ENCODE peak calls at places on chromosome 1, in seven cellular contexts. O is AG04449, S is brain microvascular endothelial cell, B is PC-3, C is spleen, Z is HepG2, I is fibroblast of villous mesenchyme. E is an unnamed sample.

GRCh38 chr1:58814251-58815068 is 30.6 kb upstream of the JUN start:
- DNase-seq in C (peak; percentile 90), O (no peak), S (peak; percentile 52), I (no peak), Z (no peak), B (peak; percentile 76), E (no peak)

GRCh38 chr1:46719689-46720088 is 775 bp upstream of the EFCAB14 start:
- DNase-seq in S (no peak), Z (no peak), B (peak; percentile 53), C (no peak), I (peak; percentile 7), O (no peak), E (no peak)

GRCh38 chr1:164495915-164496314 is 63.1 kb upstream of the PBX1 start:
- DNase-seq in O (no peak), Z (no peak), S (no peak), C (no peak), I (no peak), B (no peak), E (no peak)

GRCh38 chr1:201885531-201886075 is 3.1 kb upstream of the SHISA4 start:
- DNase-seq in I (peak; percentile 42), C (peak; percentile 39), Z (no peak), S (no peak), B (peak; percentile 46), O (no peak), E (peak; percentile 76)

GRCh38 chr1:36142121-36142520 is 7.2 kb downstream of the TRAPPC3 start:
- DNase-seq in Z (no peak), O (no peak), C (no peak), S (no peak), I (no peak), B (no peak), E (no peak)

GRCh38 chr1:2105781-2106524 is 55.7 kb downstream of the PRKCZ start:
- DNase-seq in I (no peak), S (no peak), O (no peak), B (no peak), C (no peak), Z (no peak), E (no peak)

GRCh38 chr1:121471517-121471916 is 286.7 kb downstream of the SRGAP2C start:
- DNase-seq in C (no peak), B (no peak), S (no peak), O (no peak), Z (no peak), I (no peak), E (no peak)

GRCh38 chr1:202286622-202287097 is 55.1 kb downstream of the UBE2T start:
- DNase-seq in Z (peak; percentile 59), S (no peak), B (peak; percentile 68), I (peak; percentile 70), O (no peak), C (peak; percentile 76), E (peak; percentile 30)

GRCh38 chr1:220927442-220927841 is 48.2 kb downstream of the HLX start:
- DNase-seq in I (no peak), Z (no peak), S (no peak), O (no peak), B (no peak), C (no peak), E (no peak)

GRCh38 chr1:84402060-84402459 is 3.8 kb downstream of the DNASE2B start:
- DNase-seq in O (no peak), Z (no peak), B (peak; percentile 68), C (no peak), S (no peak), I (no peak), E (peak; percentile 54)

GRCh38 chr1:229590119-229590518 is 31.6 kb upstream of the ABCB10 start:
- DNase-seq in S (no peak), Z (no peak), C (no peak), I (no peak), B (no peak), O (no peak), E (no peak)

GRCh38 chr1:197145451-197146029 is 929 bp downstream of the ASPM start:
- DNase-seq in C (no peak), O (no peak), S (no peak), I (no peak), B (no peak), Z (no peak), E (no peak)

DNA sequence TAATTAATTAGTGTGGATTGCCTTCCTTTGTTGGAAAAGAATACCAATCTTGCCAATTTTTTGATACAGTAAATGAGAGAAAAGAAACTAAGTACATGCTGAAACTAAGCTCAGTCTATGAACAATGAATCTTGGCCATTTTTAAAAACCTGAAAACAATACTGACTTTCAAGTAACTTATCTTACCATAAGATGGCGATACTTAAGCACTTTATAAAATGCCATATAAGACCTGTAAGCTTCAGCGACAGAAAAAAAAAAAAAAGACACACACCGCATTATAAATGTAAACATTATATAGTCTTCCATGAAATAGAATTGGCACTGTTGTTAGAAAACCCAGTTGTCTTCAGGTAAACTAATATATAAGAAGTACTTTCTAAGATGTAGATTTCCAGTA is 3.0 kb downstream of the OLFM3 start:
- DNase-seq in S (no peak), C (no peak), B (peak; percentile 22), I (no peak), Z (no peak), O (no peak), E (no peak)
- TF ChIP-seq CTCF in S (no peak), C (no peak), B (peak; percentile 49), I (no peak), Z (no peak), O (no peak), E (no peak)

DNA sequence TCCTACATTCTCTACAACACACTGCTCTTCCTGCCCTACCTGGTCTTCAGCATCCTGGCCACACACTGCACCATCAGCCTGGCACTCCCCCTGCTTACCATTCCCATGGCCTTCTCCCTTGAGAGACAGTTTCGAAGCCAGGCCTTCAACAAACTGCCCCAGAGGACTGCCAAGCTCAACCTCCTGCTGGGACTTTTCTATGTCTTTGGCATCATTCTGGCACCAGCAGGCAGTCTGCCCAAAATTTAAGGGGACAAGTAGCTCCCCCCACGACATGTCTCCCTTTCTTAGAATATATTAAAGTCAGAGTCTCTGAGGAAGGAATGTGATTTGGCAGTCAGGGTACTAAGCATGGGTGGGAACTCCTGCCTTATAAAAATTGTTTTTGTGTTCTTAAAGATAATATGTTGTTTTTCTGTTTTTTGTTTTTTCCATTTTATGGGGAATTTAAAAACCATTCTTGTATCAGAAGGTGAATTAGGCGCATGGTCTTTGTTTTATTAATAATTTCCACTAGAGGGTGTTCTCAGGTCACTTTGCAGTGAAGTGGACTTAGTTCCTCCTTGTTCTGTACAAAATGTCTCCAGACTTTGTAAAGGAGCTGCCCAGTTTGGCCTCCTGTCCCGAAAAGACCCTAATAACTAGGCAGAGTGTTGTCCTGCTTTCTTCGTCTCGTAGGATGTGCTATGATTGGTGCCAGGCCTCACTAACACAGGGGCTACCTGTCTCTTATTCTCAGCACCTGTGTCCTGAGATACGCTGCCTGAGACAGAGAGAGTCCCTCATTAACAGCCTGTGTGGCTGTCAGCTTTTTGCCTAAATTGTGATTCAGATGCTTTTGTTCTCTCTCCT is 13.1 kb downstream of the UBIAD1 start:
- DNase-seq in B (peak; percentile 30), S (no peak), O (no peak), C (no peak), I (peak; percentile 20), Z (no peak), E (no peak)
- TF ChIP-seq CTCF in B (peak; percentile 56), S (no peak), O (peak; percentile 10), C (no peak), I (peak; percentile 17), Z (peak; percentile 17), E (no peak)

GRCh38 chr1:31398246-31398645 is 14.8 kb upstream of the SERINC2 start:
- DNase-seq in O (no peak), S (no peak), I (no peak), B (no peak), Z (no peak), C (no peak), E (no peak)

GRCh38 chr1:31396633-31397351 is 16.2 kb upstream of the SERINC2 start:
- DNase-seq in B (no peak), Z (no peak), O (peak; percentile 82), I (peak; percentile 87), S (peak; percentile 16), C (no peak), E (peak; percentile 98)

GRCh38 chr1:31397360-31398095 is 15.5 kb upstream of the SERINC2 start:
- DNase-seq in I (no peak), Z (no peak), C (no peak), B (no peak), O (no peak), S (no peak), E (peak; percentile 90)

GRCh38 chr1:31400393-31400792 is 12.6 kb upstream of the SERINC2 start:
- DNase-seq in C (no peak), I (peak; percentile 82), O (no peak), B (no peak), Z (no peak), S (no peak), E (peak; percentile 88)

DNA sequence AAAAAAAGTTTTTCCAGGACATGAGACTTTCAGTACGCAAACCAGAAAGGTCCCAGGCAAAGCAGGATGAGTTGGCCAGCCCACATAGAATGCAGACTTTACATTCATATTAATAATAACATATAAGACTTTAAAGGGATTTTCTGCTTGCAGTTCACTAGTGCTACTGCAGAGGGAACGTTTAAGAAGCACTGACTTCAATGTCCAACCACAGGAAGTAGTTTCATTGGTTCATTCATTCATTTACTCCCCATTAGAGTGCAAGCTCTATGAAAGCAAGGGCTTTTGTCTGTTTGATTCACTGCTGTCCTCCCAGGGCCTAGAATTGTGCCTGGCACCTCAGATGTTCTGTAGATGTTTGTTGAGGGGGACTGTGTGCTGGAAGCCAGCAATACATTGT is 11.8 kb upstream of the SERINC2 start:
- DNase-seq in S (no peak), Z (no peak), B (no peak), I (no peak), O (no peak), C (no peak), E (no peak)
- TF ChIP-seq CTCF in S (peak; percentile 15), Z (no peak), B (peak; percentile 15), I (no peak), O (no peak), C (no peak), E (no peak)

GRCh38 chr1:181409981-181410380 is 73.3 kb upstream of the CACNA1E start:
- DNase-seq in S (no peak), I (no peak), C (no peak), B (no peak), O (no peak), Z (no peak), E (no peak)
- TF ChIP-seq CTCF in S (no peak), I (no peak), C (no peak), B (no peak), O (no peak), Z (no peak), E (no peak)

GRCh38 chr1:154810571-154810970 is 59.5 kb downstream of the KCNN3 start:
- DNase-seq in I (no peak), S (no peak), Z (no peak), O (no peak), C (no peak), B (no peak), E (no peak)
- TF ChIP-seq CTCF in I (no peak), S (no peak), Z (no peak), O (no peak), C (no peak), B (no peak), E (no peak)

DNA sequence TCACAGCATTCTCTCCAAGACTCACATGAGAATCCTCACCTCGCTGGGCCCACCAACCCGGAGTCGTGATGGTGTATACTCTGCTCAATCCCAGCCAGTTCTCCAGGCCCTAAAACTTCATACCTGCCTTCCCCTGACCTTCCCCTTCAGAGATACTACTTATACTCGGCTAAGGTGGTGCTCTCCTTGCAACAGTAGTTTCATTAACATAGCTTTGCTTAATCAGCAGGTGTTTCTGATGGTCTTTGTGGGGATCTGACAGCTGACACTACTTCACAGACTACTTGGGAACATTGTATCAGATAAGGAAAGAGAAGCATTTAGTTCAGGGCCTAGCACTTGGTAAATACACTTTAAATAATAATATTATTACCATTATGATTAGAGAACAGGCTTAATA is 301.5 kb upstream of the DAB1 start:
- DNase-seq in O (no peak), S (no peak), I (no peak), Z (no peak), B (no peak), C (no peak), E (no peak)
- TF ChIP-seq CTCF in O (no peak), S (no peak), I (no peak), Z (no peak), B (no peak), C (no peak), E (no peak)

E was measured in foreskin fibroblast.